ENCODE peak calls at places on chromosomes 11 and 22, in four cellular contexts. One of them, this sample, is unnamed.

GRCh38 chr22:35375031-35375430 is 5.9 kb upstream of the HMOX1 start:
- DNase-seq in A549: no peak
- DNase-seq in NB4: peak; percentile 69
- DNase-seq in mucosa of descending colon: no peak
- DNase-seq in this sample: no peak

GRCh38 chr11:1202776-1203504 is 19.9 kb upstream of the MUC5B start:
- DNase-seq in A549: peak; percentile 67
- DNase-seq in NB4: peak; percentile 65
- DNase-seq in mucosa of descending colon: peak; percentile 68
- DNase-seq in this sample: peak; percentile 15

GRCh38 chr22:37121887-37122591 is 12.5 kb upstream of the TMPRSS6 start:
- DNase-seq in A549: peak; percentile 36
- DNase-seq in NB4: no peak
- DNase-seq in mucosa of descending colon: peak; percentile 74
- DNase-seq in this sample: peak; percentile 93

GRCh38 chr11:19232910-19233503 is 7.7 kb downstream of the E2F8 start:
- DNase-seq in A549: peak; percentile 37
- DNase-seq in NB4: no peak
- DNase-seq in mucosa of descending colon: no peak
- DNase-seq in this sample: peak; percentile 95

GRCh38 chr22:33796494-33796893 is 123.8 kb downstream of the LARGE1 start:
- DNase-seq in A549: no peak
- DNase-seq in NB4: no peak
- DNase-seq in mucosa of descending colon: no peak
- DNase-seq in this sample: no peak

GRCh38 chr22:28647216-28647615 is 32.4 kb downstream of the TTC28 start:
- DNase-seq in A549: no peak
- DNase-seq in NB4: no peak
- DNase-seq in mucosa of descending colon: no peak
- DNase-seq in this sample: no peak

GRCh38 chr11:35549787-35550186 is 24.4 kb upstream of the PAMR1 start:
- DNase-seq in A549: peak; percentile 16
- DNase-seq in NB4: no peak
- DNase-seq in mucosa of descending colon: no peak
- DNase-seq in this sample: peak; percentile 91

GRCh38 chr22:44384981-44385610 is 72.3 kb upstream of the SHISAL1 start:
- DNase-seq in A549: no peak
- DNase-seq in NB4: no peak
- DNase-seq in mucosa of descending colon: peak; percentile 29
- DNase-seq in this sample: no peak

GRCh38 chr22:39306456-39307361 is 12.7 kb downstream of the RPL3 start:
- DNase-seq in A549: peak; percentile 54
- DNase-seq in NB4: peak; percentile 61
- DNase-seq in mucosa of descending colon: no peak
- DNase-seq in this sample: peak; percentile 46

GRCh38 chr22:23533771-23534191 is 46.3 kb downstream of the IGLL1 start:
- DNase-seq in A549: peak; percentile 28
- DNase-seq in NB4: no peak
- DNase-seq in mucosa of descending colon: no peak
- DNase-seq in this sample: no peak

GRCh38 chr22:23534201-23534850 is 45.8 kb downstream of the IGLL1 start:
- DNase-seq in A549: no peak
- DNase-seq in NB4: no peak
- DNase-seq in mucosa of descending colon: no peak
- DNase-seq in this sample: no peak

GRCh38 chr22:23532756-23533155 is 47.3 kb downstream of the IGLL1 start:
- DNase-seq in A549: no peak
- DNase-seq in NB4: no peak
- DNase-seq in mucosa of descending colon: peak; percentile 21
- DNase-seq in this sample: no peak

GRCh38 chr22:23531966-23532735 is 47.9 kb downstream of the IGLL1 start:
- DNase-seq in A549: no peak
- DNase-seq in NB4: no peak
- DNase-seq in mucosa of descending colon: peak; percentile 27
- DNase-seq in this sample: no peak

GRCh38 chr22:23533328-23533762 is 46.7 kb downstream of the IGLL1 start:
- DNase-seq in A549: peak; percentile 58
- DNase-seq in NB4: no peak
- DNase-seq in mucosa of descending colon: peak; percentile 34
- DNase-seq in this sample: peak; percentile 47
- TF ChIP-seq CTCF in A549: no peak
- TF ChIP-seq CTCF in NB4: no peak
- TF ChIP-seq CTCF in mucosa of descending colon: no peak
- TF ChIP-seq CTCF in this sample: peak; percentile 49

DNA sequence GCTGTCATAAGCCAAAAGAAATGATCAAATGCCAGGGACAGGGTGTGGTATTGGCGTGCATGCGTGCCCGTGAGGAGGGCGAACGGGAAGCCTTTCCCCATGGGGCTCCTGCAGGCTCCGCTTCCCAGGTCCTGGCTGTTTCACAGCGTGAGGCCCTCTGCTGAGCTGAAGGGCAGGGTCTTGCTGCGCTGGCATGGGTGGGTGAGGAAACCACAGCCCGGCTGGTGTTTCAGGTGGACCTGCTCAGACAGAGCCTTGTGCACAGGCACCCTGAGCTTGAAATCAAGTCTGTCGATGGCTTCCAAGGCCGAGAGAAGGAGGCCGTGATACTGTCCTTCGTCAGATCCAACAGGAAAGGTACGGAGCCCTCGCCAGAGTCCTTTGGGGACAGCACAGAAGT is 31.4 kb downstream of the IGHMBP2 start:
- DNase-seq in A549: no peak
- DNase-seq in NB4: no peak
- DNase-seq in mucosa of descending colon: no peak
- DNase-seq in this sample: no peak
- H3K4me3 ChIP-seq in A549: no peak overlapping the region
- H3K4me3 ChIP-seq in NB4: no peak overlapping the region
- H3K4me3 ChIP-seq in mucosa of descending colon: no peak overlapping the region
- H3K4me3 ChIP-seq in this sample: no peak overlapping the region

DNA sequence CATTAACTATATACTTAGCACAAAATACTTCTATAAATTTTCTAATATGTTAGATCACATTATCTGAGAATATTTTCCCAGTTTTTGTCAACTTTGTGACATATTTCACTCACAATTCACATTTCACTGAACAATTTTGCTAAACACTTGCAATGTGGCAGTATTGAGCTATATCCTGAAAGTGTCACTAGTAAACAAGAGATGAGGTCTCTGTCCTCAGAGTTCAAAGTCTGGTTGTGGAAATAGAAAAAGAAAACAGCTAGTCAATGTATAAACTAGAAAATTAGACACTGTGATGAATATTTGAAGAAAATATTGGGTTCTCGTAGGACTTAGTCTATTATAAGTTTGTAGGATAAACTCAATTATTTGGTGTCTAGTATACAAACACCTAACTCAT is 87.4 kb upstream of the CHORDC1 start:
- DNase-seq in A549: no peak
- DNase-seq in NB4: no peak
- DNase-seq in mucosa of descending colon: no peak
- DNase-seq in this sample: no peak
- TF ChIP-seq CTCF in A549: no peak
- TF ChIP-seq CTCF in NB4: no peak
- TF ChIP-seq CTCF in mucosa of descending colon: no peak
- TF ChIP-seq CTCF in this sample: no peak

GRCh38 chr22:50697667-50698506 is 25.3 kb downstream of the SHANK3 start:
- DNase-seq in A549: no peak
- DNase-seq in NB4: no peak
- DNase-seq in mucosa of descending colon: peak; percentile 38
- DNase-seq in this sample: no peak
- H3K4me3 ChIP-seq in A549: peak overlapping the region; percentile 66
- H3K4me3 ChIP-seq in NB4: no peak overlapping the region
- H3K4me3 ChIP-seq in mucosa of descending colon: no peak overlapping the region
- H3K4me3 ChIP-seq in this sample: peak overlapping the region; percentile 49

GRCh38 chr22:45969414-45969799 is 7.6 kb downstream of the WNT7B start:
- DNase-seq in A549: peak; percentile 71
- DNase-seq in NB4: no peak
- DNase-seq in mucosa of descending colon: no peak
- DNase-seq in this sample: peak; percentile 60
- TF ChIP-seq CTCF in A549: no peak
- TF ChIP-seq CTCF in NB4: peak; percentile 11
- TF ChIP-seq CTCF in mucosa of descending colon: no peak
- TF ChIP-seq CTCF in this sample: no peak

This sample was measured in epithelial cell of esophagus.